ENCODE peak calls at places on chromosomes 2 and 18, in four cellular contexts. I is coronary artery, G is iris pigment epithelial cell, A is ELF-1. O is an unnamed sample.
A peak's percentile ranks its signal among the peaks of the same experiment; 100 is the strongest.

GRCh38 chr2:235229236-235229635 is 264.6 kb upstream of the AGAP1 start:
- DNase-seq in G (no peak), I (no peak), A (no peak), O (no peak)

GRCh38 chr18:74731097-74731496 is 133.4 kb downstream of the ZNF407 start:
- DNase-seq in I (no peak), A (no peak), G (peak; percentile 76), O (no peak)

GRCh38 chr18:3995476-3996102 is 459.5 kb downstream of the DLGAP1 start:
- DNase-seq in G (peak; percentile 62), I (no peak), A (peak; percentile 74), O (peak; percentile 50)

GRCh38 chr2:40653829-40654228 is 201.9 kb upstream of the SLC8A1 start:
- DNase-seq in I (no peak), G (peak; percentile 0), A (no peak), O (no peak)

GRCh38 chr2:197246405-197246804 is 64.2 kb downstream of the ANKRD44 start:
- DNase-seq in A (no peak), G (no peak), I (no peak), O (no peak)

GRCh38 chr18:57807336-57808117 is 4.4 kb upstream of the ATP8B1 start:
- DNase-seq in I (no peak), G (peak; percentile 43), A (no peak), O (no peak)

GRCh38 chr2:23826771-23827170 is 100.2 kb downstream of the ATAD2B start:
- DNase-seq in G (no peak), I (no peak), A (no peak), O (no peak)

GRCh38 chr2:60552096-60552850 is 1.2 kb downstream of the BCL11A start:
- DNase-seq in G (no peak), I (no peak), A (peak; percentile 66), O (peak; percentile 74)

GRCh38 chr2:234422242-234422641 is 74.6 kb downstream of the ARL4C start:
- DNase-seq in G (peak; percentile 94), I (no peak), A (no peak), O (no peak)

GRCh38 chr2:120205901-120206581 is 17.2 kb downstream of the TMEM185B start:
- DNase-seq in G (no peak), I (no peak), A (peak; percentile 67), O (peak; percentile 89)

GRCh38 chr2:33509908-33510588 is 33.6 kb downstream of the RASGRP3 start:
- DNase-seq in I (no peak), G (no peak), A (no peak), O (no peak)

GRCh38 chr2:119629323-119629825 is 49.6 kb upstream of the TMEM177 start:
- DNase-seq in I (no peak), G (no peak), A (no peak), O (peak; percentile 46)

GRCh38 chr2:196167666-196168065 is 3.7 kb downstream of the STK17B start:
- DNase-seq in A (no peak), I (no peak), G (peak; percentile 42), O (no peak)

GRCh38 chr18:48993586-48993985 is 42.8 kb upstream of the SMAD7 start:
- DNase-seq in I (no peak), A (no peak), G (no peak), O (no peak)

GRCh38 chr2:65340898-65341681 is 91.3 kb downstream of the SPRED2 start:
- DNase-seq in I (no peak), A (no peak), G (no peak), O (no peak)

GRCh38 chr18:12336887-12337286 is 28.8 kb downstream of the TUBB6 start:
- DNase-seq in I (no peak), G (peak; percentile 86), A (peak; percentile 50), O (no peak)

GRCh38 chr18:48875314-48875941 is 75.3 kb downstream of the SMAD7 start:
- DNase-seq in G (no peak), I (no peak), A (no peak), O (no peak)

GRCh38 chr2:128301501-128301966 is 17.1 kb downstream of the HS6ST1 start:
- DNase-seq in I (peak; percentile 84), G (peak; percentile 67), A (no peak), O (no peak)

GRCh38 chr2:64141711-64142405 is 2.4 kb downstream of the PELI1 start:
- DNase-seq in G (peak; percentile 57), I (no peak), A (no peak), O (no peak)

GRCh38 chr2:188235364-188235763 is 56.3 kb upstream of the GULP1 start:
- DNase-seq in G (peak; percentile 0), A (no peak), I (no peak), O (no peak)

GRCh38 chr2:240578110-240578450 is 8.5 kb upstream of the CAPN10 start:
- DNase-seq in G (no peak), A (no peak), I (no peak), O (no peak)

GRCh38 chr18:74396252-74397204 is 60.6 kb downstream of the DIPK1C start:
- DNase-seq in A (no peak), I (no peak), G (no peak), O (no peak)

GRCh38 chr2:102442967-102443828 is 20.2 kb downstream of the IL18RAP start:
- DNase-seq in G (peak; percentile 48), A (peak; percentile 13), I (no peak), O (peak; percentile 32)

GRCh38 chr2:134457353-134457752 is 203.5 kb downstream of the MGAT5 start:
- DNase-seq in A (no peak), G (no peak), I (peak; percentile 67), O (no peak)

GRCh38 chr2:20450201-20451108 is 3.6 kb downstream of the RHOB start:
- DNase-seq in A (peak; percentile 95), I (peak; percentile 92), G (peak; percentile 83), O (peak; percentile 64)

GRCh38 chr18:76161983-76162382 is 333.1 kb downstream of the ZNF516 start:
- DNase-seq in G (no peak), A (no peak), I (no peak), O (no peak)

GRCh38 chr2:174024524-174025270 is 59.5 kb upstream of the SP3 start:
- DNase-seq in G (peak; percentile 74), A (peak; percentile 69), I (no peak), O (peak; percentile 47)

GRCh38 chr2:214713080-214713830 is 96.2 kb downstream of the BARD1 start:
- DNase-seq in I (no peak), A (no peak), G (no peak), O (no peak)

GRCh38 chr2:121776361-121776760 is 20.9 kb downstream of the TSN start:
- DNase-seq in G (no peak), I (no peak), A (no peak), O (no peak)

GRCh38 chr2:191831410-191831994 is 15.4 kb downstream of the CAVIN2 start:
- DNase-seq in A (no peak), G (no peak), I (no peak), O (peak; percentile 40)

GRCh38 chr2:241744028-241744754 is 9.8 kb downstream of the D2HGDH start:
- DNase-seq in I (no peak), A (no peak), G (no peak), O (no peak)

GRCh38 chr2:120470041-120470716 is 124.2 kb downstream of the INHBB start:
- DNase-seq in G (peak; percentile 95), I (peak; percentile 95), A (peak; percentile 35), O (no peak)

GRCh38 chr2:224217962-224218347 is 178.9 kb upstream of the SERPINE2 start:
- DNase-seq in G (peak; percentile 93), I (no peak), A (no peak), O (no peak)

GRCh38 chr2:240873098-240873788 is 4.6 kb downstream of the AGXT start:
- DNase-seq in I (no peak), A (no peak), G (no peak), O (peak; percentile 57)

O was measured in H7.